ENCODE peak calls at places on chromosomes 4 and X, in ten cellular contexts. L, N, V, S, M, I, B, A, Q and D are unnamed samples. For H3K4me1, the result is how much of the 10 kb centered on the place peaks cover.

GRCh38 chr4:152539556-152540292 is 3.8 kb upstream of the FBXW7 start:
- DNase-seq in A (no peak), S (no peak), I (no peak), Q (no peak), M (no peak), B (no peak), N (no peak), L (no peak), V (no peak), D (no peak)

GRCh38 chr4:98745372-98745771 is 87.0 kb upstream of the TSPAN5 start:
- DNase-seq in M (no peak), V (peak), S (no peak), Q (no peak), B (no peak), A (no peak), N (peak), L (no peak), I (peak), D (no peak)

GRCh38 chr4:76156635-76157034 is 8.4 kb upstream of the NUP54 start:
- DNase-seq in A (no peak), B (no peak), S (no peak), V (no peak), N (no peak), L (no peak), I (no peak), M (no peak), Q (no peak), D (no peak)

GRCh38 chrX:104156630-104157529 is at the start of gene SLC25A53:
- DNase-seq in L (peak), N (peak), Q (peak), M (no peak), I (peak), B (peak), A (peak), V (peak), S (peak), D (no peak)

GRCh38 chr4:124096290-124096689 is 616.2 kb downstream of the ANKRD50 start:
- DNase-seq in N (no peak), B (no peak), L (no peak), S (no peak), A (no peak), V (no peak), M (no peak), I (no peak), Q (no peak), D (no peak)

GRCh38 chr4:94976371-94977011 is 218.7 kb downstream of the BMPR1B start:
- DNase-seq in V (no peak), M (no peak), L (no peak), S (no peak), N (no peak), B (no peak), A (no peak), I (no peak), Q (no peak), D (no peak)

GRCh38 chrX:41441934-41442823 is 5.0 kb upstream of the NYX start:
- DNase-seq in S (peak), Q (peak), N (peak), B (peak), V (peak), L (peak), A (peak), M (no peak), I (peak), D (no peak)

GRCh38 chrX:153945956-153946909 is 1.8 kb upstream of the RENBP start:
- DNase-seq in B (no peak), N (no peak), V (no peak), I (no peak), A (no peak), S (peak), L (no peak), Q (no peak), M (no peak), D (no peak)

GRCh38 chr4:17599826-17600225 is 14.6 kb upstream of the MED28 start:
- DNase-seq in A (no peak), I (no peak), M (no peak), Q (no peak), N (no peak), L (no peak), S (no peak), B (no peak), V (no peak), D (no peak)

GRCh38 chr4:17558941-17559708 is 17.9 kb upstream of the LAP3 start:
- DNase-seq in Q (no peak), M (no peak), V (no peak), S (no peak), B (no peak), L (no peak), N (no peak), I (no peak), A (no peak), D (no peak)

GRCh38 chr4:77156912-77157858 is at the start of gene CCNG2:
- DNase-seq in V (peak), A (peak), M (no peak), B (peak), Q (peak), I (peak), L (peak), S (peak), N (peak), D (peak)

GRCh38 chr4:185559913-185560281 is 24.6 kb upstream of the PDLIM3 start:
- DNase-seq in A (peak), Q (no peak), M (no peak), L (peak), I (no peak), N (no peak), V (no peak), S (no peak), B (no peak), D (no peak)

GRCh38 chr4:176256921-176257320 is 12.1 kb downstream of the ASB5 start:
- DNase-seq in B (no peak), A (no peak), Q (no peak), S (no peak), V (no peak), N (no peak), I (no peak), L (no peak), M (no peak), D (no peak)

DNA sequence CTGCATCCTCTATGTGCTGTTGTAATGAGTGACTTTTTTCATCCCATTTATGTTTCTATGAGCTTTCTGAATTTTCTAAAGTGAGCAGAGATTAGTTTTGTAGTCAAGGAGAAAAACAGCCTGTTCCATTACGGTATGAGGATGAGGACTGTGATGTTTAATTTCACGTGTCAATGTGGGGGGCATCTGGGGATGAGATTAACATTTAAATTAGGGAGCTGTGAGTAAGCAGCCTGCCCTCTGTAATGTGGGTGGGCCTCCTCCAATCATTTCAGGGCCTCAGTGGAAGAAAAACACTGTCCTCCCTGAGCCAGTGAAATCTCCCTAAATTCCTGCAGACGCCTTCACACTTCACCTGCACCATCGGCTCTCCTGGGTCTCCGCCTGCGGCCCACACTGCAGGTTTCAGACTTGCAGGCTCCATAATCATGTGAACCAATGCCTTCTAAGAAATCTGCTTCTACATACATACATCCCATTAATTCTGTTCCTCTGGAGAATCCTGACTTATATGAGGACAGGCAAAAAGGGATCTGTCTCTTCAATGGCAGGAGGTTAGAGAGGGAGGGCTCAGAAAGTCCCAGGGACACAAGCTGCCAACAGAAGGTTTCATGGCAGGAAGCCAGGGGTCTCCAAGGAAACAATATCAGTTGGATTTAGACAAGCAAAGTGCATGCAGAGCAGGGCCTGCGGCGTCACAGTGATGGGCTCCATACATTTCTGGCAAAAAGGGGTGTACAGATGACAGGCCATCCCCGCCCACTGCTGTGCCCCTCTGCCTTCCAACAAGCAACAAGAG is 121.6 kb downstream of the AFAP1 start:
- DNase-seq in S (peak), Q (no peak), I (no peak), A (no peak), B (no peak), M (no peak), L (no peak), N (peak), V (peak), D (no peak)
- H3K4me1 ChIP-seq in S (under half), Q (under half), I (under half), A (under half), B (under half), M (under half), L (half or more), N (half or more), V (under half), D (under half)

GRCh38 chr4:137587796-137588195 is 55.5 kb upstream of the PCDH18 start:
- DNase-seq in L (no peak), A (no peak), Q (no peak), M (no peak), V (no peak), S (no peak), I (no peak), N (no peak), B (no peak), D (no peak)
- H3K4me3 ChIP-seq in L (no peak), A (no peak), Q (no peak), M (no peak), V (no peak), S (no peak), I (no peak), N (no peak), B (no peak), D (no peak)

GRCh38 chr4:2595436-2595835 is 59.0 kb downstream of the FAM193A start:
- DNase-seq in V (no peak), L (no peak), M (no peak), S (no peak), B (no peak), Q (no peak), A (no peak), I (no peak), N (peak), D (no peak)

GRCh38 chr4:2598661-2599654 is 62.5 kb downstream of the FAM193A start:
- DNase-seq in M (no peak), L (no peak), S (no peak), Q (peak), A (no peak), I (no peak), V (peak), N (peak), B (peak), D (no peak)

GRCh38 chr4:2592572-2592971 is 56.1 kb downstream of the FAM193A start:
- DNase-seq in Q (no peak), B (no peak), S (no peak), A (no peak), V (peak), L (no peak), M (no peak), I (no peak), N (no peak), D (no peak)

GRCh38 chr4:2593003-2593402 is 56.6 kb downstream of the FAM193A start:
- DNase-seq in B (no peak), V (no peak), S (no peak), Q (no peak), L (no peak), A (no peak), M (no peak), N (no peak), I (no peak), D (no peak)

DNA sequence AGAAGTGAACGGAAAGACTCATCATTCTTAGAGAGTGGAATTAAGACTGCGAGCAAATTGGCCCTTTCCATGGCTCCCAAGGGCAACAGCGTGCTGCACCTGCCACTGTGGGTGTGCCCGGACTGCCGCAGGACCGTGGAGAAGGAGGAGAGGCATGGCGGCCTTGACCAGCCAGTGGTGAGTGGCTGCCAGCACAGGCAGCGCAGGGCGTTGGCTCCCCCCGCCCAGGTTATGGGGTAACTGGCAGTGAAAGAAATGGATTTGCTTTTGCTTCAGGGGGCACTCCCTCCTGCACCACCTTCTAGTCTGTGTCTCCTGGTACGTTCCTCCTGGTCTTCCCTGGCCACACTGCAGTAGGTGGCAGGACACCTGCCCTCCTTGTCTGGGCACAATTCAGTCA is 59.7 kb downstream of the FAM193A start:
- DNase-seq in L (no peak), M (no peak), V (no peak), N (no peak), B (no peak), I (no peak), A (no peak), Q (no peak), S (no peak), D (no peak)
- H3K27ac ChIP-seq in L (no peak), M (no peak), V (peak), N (peak), B (no peak), I (no peak), A (no peak), Q (no peak), S (no peak), D (no peak)

DNA sequence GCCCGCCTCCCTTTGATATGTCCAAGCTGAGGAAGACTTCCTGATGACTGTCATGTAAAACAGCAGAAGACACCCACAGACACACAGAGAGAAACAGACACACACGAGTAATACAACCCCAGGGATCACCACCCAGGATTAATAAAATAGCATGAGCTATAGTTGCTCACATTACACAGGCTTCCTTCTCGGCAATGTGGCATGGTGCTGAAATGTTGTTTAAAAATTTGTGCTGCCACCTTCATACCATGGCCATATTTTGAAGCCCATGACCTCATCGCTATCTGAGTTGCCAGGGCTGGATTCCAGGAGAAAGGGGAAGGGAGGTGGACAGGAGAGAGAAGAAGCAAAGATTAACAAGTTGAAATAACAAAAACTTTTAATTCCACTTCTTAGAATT is 111.7 kb downstream of the SYNPO2 start:
- DNase-seq in B (no peak), V (no peak), S (peak), A (no peak), M (no peak), I (no peak), Q (no peak), N (no peak), L (no peak), D (no peak)
- H3K4me1 ChIP-seq in B (under half), V (under half), S (under half), A (under half), M (under half), I (under half), Q (under half), N (under half), L (under half), D (under half)